ENCODE peak calls at places on chromosomes 12 and 14, in six cellular contexts. O is RWPE2, C is PC-3, E is HFFc6, N is spleen, B is ovary. G is an unnamed sample.

GRCh38 chr14:22096511-22096890 is 422.9 kb upstream of the OR4E1 start:
- DNase-seq in O (no peak), C (no peak), E (no peak), N (no peak), B (no peak), G (no peak)

GRCh38 chr14:70685480-70686197 is 43.9 kb downstream of the TTC9 start:
- DNase-seq in O (no peak), C (no peak), E (no peak), N (no peak), B (no peak), G (no peak)

GRCh38 chr12:12003609-12004008 is 67.1 kb upstream of the BCL2L14 start:
- DNase-seq in O (no peak), C (no peak), E (no peak), N (no peak), B (no peak), G (no peak)

GRCh38 chr12:78096909-78097597 is 266.4 kb downstream of the NAV3 start:
- DNase-seq in O (no peak), C (no peak), E (no peak), N (no peak), B (no peak), G (peak)

GRCh38 chr14:74085047-74085637 is 386 bp downstream of the LIN52 start:
- DNase-seq in O (no peak), C (peak), E (peak), N (no peak), B (no peak), G (peak)

GRCh38 chr14:58716706-58717105 is 78.9 kb downstream of the DACT1 start:
- DNase-seq in O (no peak), C (peak), E (no peak), N (no peak), B (no peak), G (peak)

GRCh38 chr14:31566456-31566855 is 5.3 kb downstream of the NUBPL start:
- DNase-seq in O (no peak), C (no peak), E (no peak), N (no peak), B (no peak), G (no peak)

GRCh38 chr12:123741937-123742572 is 20.0 kb upstream of the DNAH10 start:
- DNase-seq in O (no peak), C (no peak), E (no peak), N (no peak), B (no peak), G (no peak)

GRCh38 chr14:93379841-93380240 is 32.9 kb downstream of the COX8C start:
- DNase-seq in O (no peak), C (no peak), E (no peak), N (no peak), B (no peak), G (no peak)

GRCh38 chr12:8594072-8594471 is 18.6 kb downstream of the AICDA start:
- DNase-seq in O (no peak), C (no peak), E (no peak), N (no peak), B (no peak), G (no peak)

GRCh38 chr14:26281280-26281998 is 316.4 kb downstream of the NOVA1 start:
- DNase-seq in O (no peak), C (peak), E (peak), N (no peak), B (no peak), G (peak)

GRCh38 chr12:104232609-104233280 is 17.2 kb downstream of the TXNRD1 start:
- DNase-seq in O (no peak), C (no peak), E (no peak), N (no peak), B (no peak), G (no peak)

GRCh38 chr12:104234926-104235499 is 19.4 kb downstream of the TXNRD1 start:
- DNase-seq in O (no peak), C (no peak), E (no peak), N (no peak), B (no peak), G (no peak)

GRCh38 chr12:104230704-104231103 is 15.1 kb downstream of the TXNRD1 start:
- DNase-seq in O (no peak), C (no peak), E (no peak), N (no peak), B (no peak), G (no peak)

GRCh38 chr12:104226672-104227071 is 11.1 kb downstream of the TXNRD1 start:
- DNase-seq in O (no peak), C (peak), E (peak), N (no peak), B (no peak), G (no peak)

DNA sequence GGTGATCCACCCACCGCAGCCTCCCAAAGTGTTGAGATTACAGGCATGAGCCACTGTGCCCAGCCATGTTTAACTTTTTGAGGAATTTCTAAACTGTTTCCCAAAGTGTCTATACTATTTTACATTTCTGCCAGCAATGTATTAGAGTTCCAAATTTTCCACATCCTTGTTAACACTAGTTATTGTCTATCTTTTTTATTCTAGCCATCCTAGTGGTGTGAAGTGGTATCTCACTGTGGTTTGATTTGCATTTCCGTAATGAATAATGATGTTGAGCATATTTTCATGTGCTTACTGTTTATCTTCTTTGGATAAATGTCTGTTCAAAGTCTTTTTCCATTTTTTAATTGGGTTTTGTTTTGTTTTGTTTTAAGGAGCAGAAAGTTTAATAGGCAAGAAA is 14.7 kb downstream of the TXNRD1 start:
- DNase-seq in O (no peak), C (no peak), E (no peak), N (no peak), B (no peak), G (no peak)
- TF ChIP-seq CTCF in O (no peak), C (no peak), E (peak), N (no peak), B (no peak), G (peak)

DNA sequence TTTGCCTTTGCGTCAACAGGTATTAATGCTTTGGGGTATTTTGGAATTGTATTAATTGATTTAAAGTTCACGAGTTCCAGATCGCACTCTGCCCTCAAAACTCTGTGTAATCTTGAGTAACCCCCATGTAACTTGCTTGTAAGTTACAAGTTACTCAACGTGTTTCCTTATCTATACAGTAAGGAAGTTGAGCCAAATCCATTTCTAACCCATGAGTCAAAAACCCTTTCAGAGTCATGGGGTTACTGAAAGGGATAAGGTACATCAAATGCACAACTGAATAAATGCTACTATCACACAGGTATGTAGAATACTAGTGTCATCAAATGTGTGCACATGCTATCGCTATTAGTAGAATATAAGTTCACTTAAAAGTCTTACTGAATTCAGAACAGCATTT is 28.6 kb upstream of the ADAMTS20 start:
- DNase-seq in O (no peak), C (no peak), E (no peak), N (no peak), B (no peak), G (no peak)
- TF ChIP-seq CTCF in O (no peak), C (no peak), E (no peak), N (no peak), B (no peak), G (no peak)

GRCh38 chr12:92365333-92365732 is 219.7 kb upstream of the BTG1 start:
- DNase-seq in O (no peak), C (no peak), E (no peak), N (no peak), B (no peak), G (no peak)

GRCh38 chr12:92360543-92360942 is 214.9 kb upstream of the BTG1 start:
- DNase-seq in O (no peak), C (no peak), E (no peak), N (no peak), B (no peak), G (no peak)

GRCh38 chr12:92363295-92364146 is 217.9 kb upstream of the BTG1 start:
- DNase-seq in O (no peak), C (no peak), E (peak), N (peak), B (peak), G (peak)

GRCh38 chr12:92362785-92363184 is 217.1 kb upstream of the BTG1 start:
- DNase-seq in O (no peak), C (no peak), E (no peak), N (no peak), B (peak), G (no peak)

DNA sequence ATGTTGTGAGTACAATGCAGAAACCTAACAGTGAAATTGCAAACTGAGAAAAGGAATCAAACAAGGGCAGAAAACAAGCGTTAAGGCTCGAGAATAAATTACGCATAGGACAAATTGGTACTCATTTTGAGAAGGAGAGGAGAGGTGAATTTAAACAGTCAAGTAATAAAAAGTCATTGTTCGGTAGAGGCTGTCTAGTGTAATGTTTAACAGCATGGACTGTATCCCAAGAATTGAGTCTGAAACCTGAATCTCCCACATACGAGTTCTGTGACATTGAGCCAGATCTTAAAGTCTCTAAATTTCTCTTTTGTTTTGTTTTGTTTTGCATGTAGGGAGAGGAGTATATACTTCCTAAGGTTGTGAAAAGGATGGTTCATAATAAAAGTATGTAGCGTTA is 216.5 kb upstream of the BTG1 start:
- DNase-seq in O (no peak), C (no peak), E (no peak), N (no peak), B (no peak), G (no peak)
- TF ChIP-seq CTCF in O (no peak), C (no peak), E (no peak), N (no peak), B (no peak), G (no peak)

GRCh38 chr12:46531059-46531785 is 158.6 kb upstream of the SLC38A2 start:
- DNase-seq in O (no peak), C (no peak), E (no peak), N (no peak), B (no peak), G (no peak)
- TF ChIP-seq CTCF in O (no peak), C (no peak), E (no peak), N (no peak), B (no peak), G (no peak)

GRCh38 chr12:49609875-49610154 is 4.4 kb upstream of the FAM186B start:
- DNase-seq in O (no peak), C (peak), E (peak), N (no peak), B (no peak), G (no peak)
- TF ChIP-seq CTCF in O (peak), C (peak), E (peak), N (no peak), B (no peak), G (no peak)

GRCh38 chr14:33707751-33708150 is 243.1 kb downstream of the EGLN3 start:
- DNase-seq in O (no peak), C (no peak), E (no peak), N (no peak), B (no peak), G (no peak)
- TF ChIP-seq CTCF in O (no peak), C (no peak), E (no peak), N (no peak), B (no peak), G (no peak)

GRCh38 chr14:77074969-77075368 is 23.1 kb upstream of the CIPC start:
- DNase-seq in O (no peak), C (no peak), E (no peak), N (no peak), B (no peak), G (no peak)

GRCh38 chr14:77067632-77068514 is 30.2 kb upstream of the CIPC start:
- DNase-seq in O (no peak), C (peak), E (peak), N (peak), B (peak), G (peak)

GRCh38 chr14:77068515-77069200 is 29.4 kb upstream of the CIPC start:
- DNase-seq in O (no peak), C (no peak), E (no peak), N (no peak), B (no peak), G (no peak)

GRCh38 chr14:77069551-77069950 is 28.5 kb upstream of the CIPC start:
- DNase-seq in O (no peak), C (no peak), E (no peak), N (no peak), B (no peak), G (no peak)

GRCh38 chr14:77071938-77072388 is 26.1 kb upstream of the CIPC start:
- DNase-seq in O (peak), C (peak), E (peak), N (no peak), B (no peak), G (peak)
- TF ChIP-seq CTCF in O (no peak), C (no peak), E (no peak), N (no peak), B (no peak), G (no peak)

GRCh38 chr12:22413592-22413991 is 79.1 kb upstream of the ST8SIA1 start:
- DNase-seq in O (no peak), C (no peak), E (no peak), N (no peak), B (no peak), G (no peak)
- TF ChIP-seq CTCF in O (no peak), C (no peak), E (no peak), N (no peak), B (no peak), G (no peak)

G was measured in fibroblast of villous mesenchyme.